ENCODE peak calls at places on chromosomes 3 and 15, in ten cellular contexts. U is dorsolateral prefrontal cortex; A is iPS-NIHi11; G is activated effector memory CD4-positive, alpha-beta T cell treated with Interleukin-2 at 50 U/mL for 16 hours; B is fibroblast of villous mesenchyme; K is kidney epithelial cell; H is skeletal muscle cell; C is Caco-2; I is smooth muscle cell of the brain vasculature; X is AG04450. D is an unnamed sample.

GRCh38 chr15:92751528-92751927 is 96.0 kb upstream of the FAM174B start:
- DNase-seq in U (no peak), A (no peak), G (no peak), B (no peak), K (no peak), H (no peak), C (peak), I (no peak), X (no peak), D (peak)

GRCh38 chr3:113005622-113006021 is 14.8 kb downstream of the GTPBP8 start:
- DNase-seq in U (no peak), A (no peak), G (no peak), B (no peak), K (no peak), H (no peak), C (no peak), I (no peak), X (no peak), D (no peak)

GRCh38 chr15:43510230-43511011 is 7.0 kb upstream of the MAP1A start:
- DNase-seq in U (peak), A (peak), G (peak), B (peak), K (peak), H (peak), C (peak), I (peak), X (peak), D (peak)

GRCh38 chr3:100756441-100756840 is 47.1 kb downstream of the TFG start:
- DNase-seq in U (no peak), A (no peak), G (no peak), B (no peak), K (no peak), H (no peak), C (no peak), I (no peak), X (no peak), D (no peak)

GRCh38 chr15:42131826-42132806 is 24.3 kb downstream of the PLA2G4F start:
- DNase-seq in U (no peak), A (no peak), G (no peak), B (no peak), K (no peak), H (no peak), C (no peak), I (no peak), X (no peak), D (no peak)

GRCh38 chr15:80931721-80932609 is 57.7 kb downstream of the MESD start:
- DNase-seq in U (no peak), A (no peak), G (no peak), B (peak), K (no peak), H (no peak), C (no peak), I (no peak), X (no peak), D (no peak)

GRCh38 chr3:13702226-13702820 is 153.4 kb downstream of the FBLN2 start:
- DNase-seq in U (no peak), A (no peak), G (no peak), B (no peak), K (no peak), H (no peak), C (no peak), I (no peak), X (no peak), D (no peak)

GRCh38 chr3:188061133-188061532 is 92.8 kb upstream of the LPP start:
- DNase-seq in U (no peak), A (no peak), G (peak), B (peak), K (no peak), H (no peak), C (peak), I (no peak), X (no peak), D (peak)

GRCh38 chr15:50127255-50127777 is 8.3 kb upstream of the ATP8B4 start:
- DNase-seq in U (no peak), A (no peak), G (no peak), B (no peak), K (no peak), H (no peak), C (no peak), I (no peak), X (no peak), D (no peak)

GRCh38 chr15:96337991-96338771 is 7.7 kb downstream of the NR2F2 start:
- DNase-seq in U (no peak), A (no peak), G (no peak), B (no peak), K (no peak), H (no peak), C (no peak), I (no peak), X (no peak), D (no peak)

GRCh38 chr3:118425272-118425837 is 609.3 kb downstream of the IGSF11 start:
- DNase-seq in U (no peak), A (no peak), G (no peak), B (no peak), K (no peak), H (no peak), C (no peak), I (no peak), X (no peak), D (no peak)

GRCh38 chr3:172159962-172160538 is 120.7 kb downstream of the FNDC3B start:
- DNase-seq in U (no peak), A (peak), G (no peak), B (no peak), K (no peak), H (no peak), C (no peak), I (no peak), X (no peak), D (no peak)

GRCh38 chr3:22980346-22980745 is 222.8 kb upstream of the UBE2E2 start:
- DNase-seq in U (no peak), A (no peak), G (no peak), B (peak), K (no peak), H (peak), C (peak), I (no peak), X (no peak), D (no peak)

GRCh38 chr3:171806200-171807128 is 3.8 kb downstream of the PLD1 start:
- DNase-seq in U (no peak), A (no peak), G (no peak), B (peak), K (no peak), H (peak), C (peak), I (no peak), X (peak), D (peak)

GRCh38 chr3:10515396-10515795 is 10.0 kb upstream of the ATP2B2 start:
- DNase-seq in U (no peak), A (no peak), G (no peak), B (no peak), K (no peak), H (no peak), C (no peak), I (no peak), X (no peak), D (no peak)

GRCh38 chr15:101250931-101251829 is 668 bp downstream of the CHSY1 start:
- DNase-seq in U (no peak), A (peak), G (no peak), B (no peak), K (no peak), H (no peak), C (peak), I (no peak), X (no peak), D (no peak)

GRCh38 chr15:78070049-78070698 is 7.3 kb downstream of the TBC1D2B start:
- DNase-seq in U (no peak), A (no peak), G (no peak), B (no peak), K (no peak), H (no peak), C (no peak), I (no peak), X (no peak), D (no peak)